ENCODE peak calls at places on chromosomes 3 and 15, in eight cellular contexts. One of them, this sample, is unnamed.

GRCh38 chr15:42203891-42204290 is 4.2 kb downstream of the VPS39 start:
- DNase-seq in epithelial cell of proximal tubule: no peak
- DNase-seq in activated CD4-positive, alpha-beta memory T cell treated with anti-CD3 and anti-CD28 coated beads for 36 hours: no peak
- DNase-seq in epithelial cell of esophagus: no peak
- DNase-seq in ecto neural progenitor cell: no peak
- DNase-seq in choroid plexus epithelial cell: peak
- DNase-seq in iris pigment epithelial cell: peak
- DNase-seq in lower leg skin: no peak
- DNase-seq in this sample: peak

GRCh38 chr15:39629906-39630305 is 49.0 kb downstream of the THBS1 start:
- DNase-seq in epithelial cell of proximal tubule: no peak
- DNase-seq in activated CD4-positive, alpha-beta memory T cell treated with anti-CD3 and anti-CD28 coated beads for 36 hours: no peak
- DNase-seq in epithelial cell of esophagus: peak
- DNase-seq in ecto neural progenitor cell: no peak
- DNase-seq in choroid plexus epithelial cell: peak
- DNase-seq in iris pigment epithelial cell: peak
- DNase-seq in lower leg skin: no peak
- DNase-seq in this sample: no peak

GRCh38 chr15:88256261-88257230 is at the start of gene NTRK3:
- DNase-seq in epithelial cell of proximal tubule: no peak
- DNase-seq in activated CD4-positive, alpha-beta memory T cell treated with anti-CD3 and anti-CD28 coated beads for 36 hours: peak
- DNase-seq in epithelial cell of esophagus: peak
- DNase-seq in ecto neural progenitor cell: peak
- DNase-seq in choroid plexus epithelial cell: peak
- DNase-seq in iris pigment epithelial cell: peak
- DNase-seq in lower leg skin: no peak
- DNase-seq in this sample: peak

GRCh38 chr15:42160110-42160509 is 3.7 kb upstream of the PLA2G4F start:
- DNase-seq in epithelial cell of proximal tubule: no peak
- DNase-seq in activated CD4-positive, alpha-beta memory T cell treated with anti-CD3 and anti-CD28 coated beads for 36 hours: no peak
- DNase-seq in epithelial cell of esophagus: no peak
- DNase-seq in ecto neural progenitor cell: no peak
- DNase-seq in choroid plexus epithelial cell: no peak
- DNase-seq in iris pigment epithelial cell: no peak
- DNase-seq in lower leg skin: no peak
- DNase-seq in this sample: no peak

GRCh38 chr3:170179444-170179843 is 2.1 kb downstream of the PHC3 start:
- DNase-seq in epithelial cell of proximal tubule: no peak
- DNase-seq in activated CD4-positive, alpha-beta memory T cell treated with anti-CD3 and anti-CD28 coated beads for 36 hours: no peak
- DNase-seq in epithelial cell of esophagus: no peak
- DNase-seq in ecto neural progenitor cell: no peak
- DNase-seq in choroid plexus epithelial cell: no peak
- DNase-seq in iris pigment epithelial cell: no peak
- DNase-seq in lower leg skin: no peak
- DNase-seq in this sample: no peak

GRCh38 chr3:37887062-37887461 is 25.4 kb downstream of the CTDSPL start:
- DNase-seq in epithelial cell of proximal tubule: no peak
- DNase-seq in activated CD4-positive, alpha-beta memory T cell treated with anti-CD3 and anti-CD28 coated beads for 36 hours: no peak
- DNase-seq in epithelial cell of esophagus: no peak
- DNase-seq in ecto neural progenitor cell: no peak
- DNase-seq in choroid plexus epithelial cell: no peak
- DNase-seq in iris pigment epithelial cell: no peak
- DNase-seq in lower leg skin: no peak
- DNase-seq in this sample: no peak

GRCh38 chr3:121942116-121942786 is 48.0 kb downstream of the SLC15A2 start:
- DNase-seq in epithelial cell of proximal tubule: no peak
- DNase-seq in activated CD4-positive, alpha-beta memory T cell treated with anti-CD3 and anti-CD28 coated beads for 36 hours: no peak
- DNase-seq in epithelial cell of esophagus: peak
- DNase-seq in ecto neural progenitor cell: no peak
- DNase-seq in choroid plexus epithelial cell: peak
- DNase-seq in iris pigment epithelial cell: peak
- DNase-seq in lower leg skin: no peak
- DNase-seq in this sample: peak

GRCh38 chr3:29696311-29696710 is 415.4 kb downstream of the RBMS3 start:
- DNase-seq in epithelial cell of proximal tubule: no peak
- DNase-seq in activated CD4-positive, alpha-beta memory T cell treated with anti-CD3 and anti-CD28 coated beads for 36 hours: no peak
- DNase-seq in epithelial cell of esophagus: peak
- DNase-seq in ecto neural progenitor cell: no peak
- DNase-seq in choroid plexus epithelial cell: peak
- DNase-seq in iris pigment epithelial cell: peak
- DNase-seq in lower leg skin: no peak
- DNase-seq in this sample: no peak

GRCh38 chr3:172138792-172139507 is 99.6 kb downstream of the FNDC3B start:
- DNase-seq in epithelial cell of proximal tubule: no peak
- DNase-seq in activated CD4-positive, alpha-beta memory T cell treated with anti-CD3 and anti-CD28 coated beads for 36 hours: peak
- DNase-seq in epithelial cell of esophagus: peak
- DNase-seq in ecto neural progenitor cell: no peak
- DNase-seq in choroid plexus epithelial cell: peak
- DNase-seq in iris pigment epithelial cell: peak
- DNase-seq in lower leg skin: peak
- DNase-seq in this sample: peak

GRCh38 chr3:8320711-8321458 is 180.7 kb upstream of the LMCD1 start:
- DNase-seq in epithelial cell of proximal tubule: no peak
- DNase-seq in activated CD4-positive, alpha-beta memory T cell treated with anti-CD3 and anti-CD28 coated beads for 36 hours: no peak
- DNase-seq in epithelial cell of esophagus: no peak
- DNase-seq in ecto neural progenitor cell: no peak
- DNase-seq in choroid plexus epithelial cell: no peak
- DNase-seq in iris pigment epithelial cell: no peak
- DNase-seq in lower leg skin: no peak
- DNase-seq in this sample: no peak

GRCh38 chr15:60612400-60613048 is 133.6 kb upstream of the ICE2 start:
- DNase-seq in epithelial cell of proximal tubule: no peak
- DNase-seq in activated CD4-positive, alpha-beta memory T cell treated with anti-CD3 and anti-CD28 coated beads for 36 hours: no peak
- DNase-seq in epithelial cell of esophagus: peak
- DNase-seq in ecto neural progenitor cell: no peak
- DNase-seq in choroid plexus epithelial cell: no peak
- DNase-seq in iris pigment epithelial cell: peak
- DNase-seq in lower leg skin: no peak
- DNase-seq in this sample: no peak

GRCh38 chr15:32828507-32829186 is 110.8 kb downstream of the GREM1 start:
- DNase-seq in epithelial cell of proximal tubule: no peak
- DNase-seq in activated CD4-positive, alpha-beta memory T cell treated with anti-CD3 and anti-CD28 coated beads for 36 hours: no peak
- DNase-seq in epithelial cell of esophagus: peak
- DNase-seq in ecto neural progenitor cell: no peak
- DNase-seq in choroid plexus epithelial cell: peak
- DNase-seq in iris pigment epithelial cell: peak
- DNase-seq in lower leg skin: no peak
- DNase-seq in this sample: peak

GRCh38 chr15:84112025-84112424 is 123.5 kb upstream of the GOLGA6L4 start:
- DNase-seq in epithelial cell of proximal tubule: no peak
- DNase-seq in activated CD4-positive, alpha-beta memory T cell treated with anti-CD3 and anti-CD28 coated beads for 36 hours: no peak
- DNase-seq in epithelial cell of esophagus: peak
- DNase-seq in ecto neural progenitor cell: no peak
- DNase-seq in choroid plexus epithelial cell: peak
- DNase-seq in iris pigment epithelial cell: peak
- DNase-seq in lower leg skin: no peak
- DNase-seq in this sample: peak

GRCh38 chr15:72183781-72184164 is 13.8 kb downstream of the GRAMD2A start:
- DNase-seq in epithelial cell of proximal tubule: no peak
- DNase-seq in activated CD4-positive, alpha-beta memory T cell treated with anti-CD3 and anti-CD28 coated beads for 36 hours: no peak
- DNase-seq in epithelial cell of esophagus: no peak
- DNase-seq in ecto neural progenitor cell: no peak
- DNase-seq in choroid plexus epithelial cell: no peak
- DNase-seq in iris pigment epithelial cell: no peak
- DNase-seq in lower leg skin: no peak
- DNase-seq in this sample: no peak

GRCh38 chr3:177452487-177452886 is 255.2 kb upstream of the TBL1XR1 start:
- DNase-seq in epithelial cell of proximal tubule: peak
- DNase-seq in activated CD4-positive, alpha-beta memory T cell treated with anti-CD3 and anti-CD28 coated beads for 36 hours: no peak
- DNase-seq in epithelial cell of esophagus: peak
- DNase-seq in ecto neural progenitor cell: no peak
- DNase-seq in choroid plexus epithelial cell: peak
- DNase-seq in iris pigment epithelial cell: peak
- DNase-seq in lower leg skin: no peak
- DNase-seq in this sample: peak

GRCh38 chr3:193665370-193665989 is 72.5 kb downstream of the OPA1 start:
- DNase-seq in epithelial cell of proximal tubule: no peak
- DNase-seq in activated CD4-positive, alpha-beta memory T cell treated with anti-CD3 and anti-CD28 coated beads for 36 hours: no peak
- DNase-seq in epithelial cell of esophagus: peak
- DNase-seq in ecto neural progenitor cell: no peak
- DNase-seq in choroid plexus epithelial cell: peak
- DNase-seq in iris pigment epithelial cell: peak
- DNase-seq in lower leg skin: no peak
- DNase-seq in this sample: peak

GRCh38 chr15:40290540-40291087 is 7.8 kb upstream of the ANKRD63 start:
- DNase-seq in epithelial cell of proximal tubule: no peak
- DNase-seq in activated CD4-positive, alpha-beta memory T cell treated with anti-CD3 and anti-CD28 coated beads for 36 hours: no peak
- DNase-seq in epithelial cell of esophagus: no peak
- DNase-seq in ecto neural progenitor cell: no peak
- DNase-seq in choroid plexus epithelial cell: no peak
- DNase-seq in iris pigment epithelial cell: no peak
- DNase-seq in lower leg skin: no peak
- DNase-seq in this sample: no peak

GRCh38 chr3:151732861-151733260 is 866 bp upstream of the AADACL2 start:
- DNase-seq in epithelial cell of proximal tubule: no peak
- DNase-seq in activated CD4-positive, alpha-beta memory T cell treated with anti-CD3 and anti-CD28 coated beads for 36 hours: no peak
- DNase-seq in epithelial cell of esophagus: no peak
- DNase-seq in ecto neural progenitor cell: no peak
- DNase-seq in choroid plexus epithelial cell: no peak
- DNase-seq in iris pigment epithelial cell: no peak
- DNase-seq in lower leg skin: no peak
- DNase-seq in this sample: no peak

GRCh38 chr15:89104172-89104564 is 15.9 kb downstream of the ABHD2 start:
- DNase-seq in epithelial cell of proximal tubule: no peak
- DNase-seq in activated CD4-positive, alpha-beta memory T cell treated with anti-CD3 and anti-CD28 coated beads for 36 hours: no peak
- DNase-seq in epithelial cell of esophagus: no peak
- DNase-seq in ecto neural progenitor cell: no peak
- DNase-seq in choroid plexus epithelial cell: peak
- DNase-seq in iris pigment epithelial cell: no peak
- DNase-seq in lower leg skin: no peak
- DNase-seq in this sample: peak